ENCODE peak calls at places on chromosomes 6 and 20, in seven cellular contexts. W is GM23338, N is MM.1S, B is left lung, L is heart right ventricle, C is choroid plexus epithelial cell, G is fibroblast of lung. O is an unnamed sample.
A peak's percentile ranks its signal among the peaks of the same experiment; 100 is the strongest.

GRCh38 chr6:85490516-85491248 is 40.8 kb downstream of the NT5E start:
- DNase-seq in C (peak; percentile 50), N (no peak), G (peak; percentile 18), W (no peak), B (no peak), L (no peak), O (no peak)

GRCh38 chr6:26375270-26375669 is 7.6 kb upstream of the BTN2A2 start:
- DNase-seq in G (no peak), C (no peak), N (no peak), L (no peak), W (no peak), B (no peak), O (no peak)

GRCh38 chr20:2358006-2358405 is 22.7 kb upstream of the TGM6 start:
- DNase-seq in C (no peak), B (no peak), W (no peak), N (no peak), G (no peak), L (no peak), O (no peak)

GRCh38 chr6:158684311-158684710 is 34.5 kb downstream of the SYTL3 start:
- DNase-seq in W (no peak), G (no peak), C (no peak), B (no peak), N (no peak), L (no peak), O (no peak)

GRCh38 chr6:41963371-41963770 is 21.8 kb upstream of the CCND3 start:
- DNase-seq in L (no peak), W (no peak), N (no peak), G (no peak), B (no peak), C (no peak), O (no peak)

GRCh38 chr6:129489215-129489765 is 220.7 kb downstream of the ARHGAP18 start:
- DNase-seq in L (no peak), C (no peak), G (peak; percentile 9), N (no peak), W (no peak), B (no peak), O (no peak)

GRCh38 chr6:431504-431903 is 40.0 kb downstream of the IRF4 start:
- DNase-seq in W (no peak), N (no peak), G (no peak), L (no peak), B (no peak), C (no peak), O (peak; percentile 74)

GRCh38 chr6:31130751-31131150 is 8.1 kb downstream of the PSORS1C2 start:
- DNase-seq in W (no peak), G (no peak), N (no peak), C (no peak), L (no peak), B (no peak), O (no peak)

GRCh38 chr20:38052870-38053269 is 19.3 kb downstream of the RPRD1B start:
- DNase-seq in G (no peak), N (no peak), L (no peak), B (no peak), W (no peak), C (no peak), O (no peak)

GRCh38 chr6:14380421-14380820 is 262.8 kb downstream of the CD83 start:
- DNase-seq in L (no peak), W (peak; percentile 54), C (no peak), B (no peak), G (no peak), N (no peak), O (no peak)

GRCh38 chr6:141261016-141261671 is 871.6 kb upstream of the GJE1 start:
- DNase-seq in W (no peak), L (peak; percentile 33), B (peak; percentile 43), G (no peak), N (no peak), C (no peak), O (no peak)

GRCh38 chr20:7770578-7770977 is 169.7 kb downstream of the HAO1 start:
- DNase-seq in G (no peak), N (peak; percentile 96), B (no peak), C (peak; percentile 65), W (no peak), L (peak; percentile 29), O (peak; percentile 7)

GRCh38 chr6:169320013-169320412 is 66.4 kb upstream of the THBS2 start:
- DNase-seq in L (no peak), G (no peak), W (no peak), N (no peak), C (no peak), B (no peak), O (no peak)

GRCh38 chr6:151900897-151901485 is 93.5 kb downstream of the ESR1 start:
- DNase-seq in N (no peak), L (no peak), G (no peak), B (no peak), C (no peak), W (no peak), O (no peak)

GRCh38 chr6:71047401-71047800 is 90.5 kb upstream of the B3GAT2 start:
- DNase-seq in L (no peak), G (no peak), B (no peak), N (no peak), W (no peak), C (no peak), O (no peak)

GRCh38 chr6:56683882-56684281 is 41.2 kb upstream of the DST start:
- DNase-seq in C (peak; percentile 88), W (no peak), N (no peak), L (peak; percentile 59), B (no peak), G (peak; percentile 93), O (no peak)

GRCh38 chr6:16851758-16852157 is 90.5 kb upstream of the ATXN1 start:
- DNase-seq in C (peak; percentile 38), L (no peak), N (peak; percentile 19), B (no peak), W (no peak), G (peak; percentile 26), O (no peak)

GRCh38 chr20:61569836-61570235 is 317.8 kb downstream of the CDH4 start:
- DNase-seq in N (no peak), G (no peak), B (no peak), C (no peak), L (no peak), W (no peak), O (no peak)

GRCh38 chr6:35058041-35058675 is 83.0 kb downstream of the TCP11 start:
- DNase-seq in L (peak; percentile 63), W (peak; percentile 36), G (no peak), C (peak; percentile 27), B (no peak), N (no peak), O (no peak)

GRCh38 chr20:2865630-2866029 is 7.7 kb upstream of the PTPRA start:
- DNase-seq in B (no peak), L (no peak), G (no peak), C (peak; percentile 25), N (no peak), W (peak; percentile 68), O (no peak)

DNA sequence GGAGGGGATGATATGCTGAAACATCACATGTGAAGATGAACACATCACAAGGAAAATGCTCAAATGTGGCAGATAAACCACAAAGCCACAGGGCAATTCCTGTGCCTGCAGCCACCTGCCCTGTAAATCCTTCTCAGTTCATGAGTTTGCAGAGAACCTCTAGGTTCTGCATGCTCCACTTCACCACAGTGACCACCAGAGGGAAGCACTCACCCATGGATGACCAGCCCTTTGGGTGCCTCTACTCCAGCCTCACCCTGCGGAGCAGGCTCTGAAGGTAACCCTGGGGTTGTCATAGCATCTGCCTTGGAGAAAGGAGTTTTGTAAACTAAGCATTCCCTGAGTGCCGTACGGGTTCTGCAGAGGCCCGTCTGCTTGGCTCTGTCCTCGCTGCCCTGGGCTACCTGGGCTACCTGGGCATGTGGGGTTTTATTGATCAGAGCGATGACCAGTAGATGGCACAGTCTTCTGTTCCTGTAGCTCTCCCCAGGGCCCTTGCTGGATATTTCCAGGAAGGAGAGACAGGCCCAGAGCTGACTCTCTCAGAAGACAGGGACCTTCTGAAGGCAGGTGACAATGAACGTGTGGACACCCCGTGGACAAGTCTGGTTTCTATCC is 31.7 kb upstream of the CST1 start:
- DNase-seq in G (peak; percentile 5), L (peak; percentile 20), N (peak; percentile 59), B (no peak), W (peak; percentile 79), C (peak; percentile 64), O (peak; percentile 14)
- TF ChIP-seq CTCF in G (peak; percentile 44), L (peak; percentile 64), N (peak; percentile 72), B (peak; percentile 64), W (peak; percentile 84), C (peak; percentile 76), O (peak; percentile 71)

GRCh38 chr6:144776031-144776819 is 491.1 kb downstream of the UTRN start:
- DNase-seq in B (no peak), W (no peak), C (no peak), L (no peak), N (no peak), G (no peak), O (no peak)
- TF ChIP-seq CTCF in B (no peak), W (no peak), C (no peak), L (no peak), N (no peak), G (no peak), O (no peak)

GRCh38 chr6:19502301-19502700 is 334.9 kb upstream of the ID4 start:
- DNase-seq in G (no peak), L (no peak), B (no peak), N (no peak), C (no peak), W (no peak), O (no peak)

GRCh38 chr6:19501737-19502245 is 335.4 kb upstream of the ID4 start:
- DNase-seq in G (no peak), W (peak; percentile 2), N (no peak), C (no peak), L (no peak), B (no peak), O (no peak)
- TF ChIP-seq CTCF in G (no peak), W (peak; percentile 54), N (no peak), C (no peak), L (no peak), B (no peak), O (no peak)

GRCh38 chr20:57482148-57482547 is 42.8 kb downstream of the CTCFL start:
- DNase-seq in W (no peak), B (no peak), G (no peak), C (no peak), L (no peak), N (peak; percentile 74), O (no peak)
- TF ChIP-seq CTCF in W (no peak), B (no peak), G (no peak), C (no peak), L (no peak), N (peak; percentile 36), O (no peak)